ENCODE peak calls at places on chromosomes 11 and 22, in seven cellular contexts. One of them, this sample, is unnamed.

GRCh38 chr11:20596629-20597129 is 2.7 kb upstream of the SLC6A5 start:
- DNase-seq in posterior vena cava: no peak
- DNase-seq in right atrium auricular region: no peak
- DNase-seq in Daoy: peak
- DNase-seq in CD8-positive, alpha-beta memory T cell: no peak
- DNase-seq in stimulated activated CD4-positive, alpha-beta T cell treated with anti-CD3 and anti-CD28 coated beads, Interleukin-2, amount 100 ng/mL, for 48 hours: no peak
- DNase-seq in anterior cingulate cortex: no peak
- DNase-seq in this sample: no peak

GRCh38 chr11:68009391-68010000 is 631 bp upstream of the ALDH3B1 start:
- DNase-seq in posterior vena cava: no peak
- DNase-seq in right atrium auricular region: no peak
- DNase-seq in Daoy: no peak
- DNase-seq in CD8-positive, alpha-beta memory T cell: no peak
- DNase-seq in stimulated activated CD4-positive, alpha-beta T cell treated with anti-CD3 and anti-CD28 coated beads, Interleukin-2, amount 100 ng/mL, for 48 hours: no peak
- DNase-seq in anterior cingulate cortex: no peak
- DNase-seq in this sample: peak

GRCh38 chr11:119101367-119101758 is 290 bp downstream of the DPAGT1 start:
- DNase-seq in posterior vena cava: no peak
- DNase-seq in right atrium auricular region: no peak
- DNase-seq in Daoy: peak
- DNase-seq in CD8-positive, alpha-beta memory T cell: no peak
- DNase-seq in stimulated activated CD4-positive, alpha-beta T cell treated with anti-CD3 and anti-CD28 coated beads, Interleukin-2, amount 100 ng/mL, for 48 hours: peak
- DNase-seq in anterior cingulate cortex: no peak
- DNase-seq in this sample: no peak

GRCh38 chr11:61129608-61130523 is 27.6 kb downstream of the CD5 start:
- DNase-seq in posterior vena cava: peak
- DNase-seq in right atrium auricular region: peak
- DNase-seq in Daoy: peak
- DNase-seq in CD8-positive, alpha-beta memory T cell: peak
- DNase-seq in stimulated activated CD4-positive, alpha-beta T cell treated with anti-CD3 and anti-CD28 coated beads, Interleukin-2, amount 100 ng/mL, for 48 hours: peak
- DNase-seq in anterior cingulate cortex: no peak
- DNase-seq in this sample: peak

GRCh38 chr11:109641549-109641948 is 219.6 kb downstream of the C11orf87 start:
- DNase-seq in posterior vena cava: no peak
- DNase-seq in right atrium auricular region: no peak
- DNase-seq in Daoy: no peak
- DNase-seq in CD8-positive, alpha-beta memory T cell: no peak
- DNase-seq in stimulated activated CD4-positive, alpha-beta T cell treated with anti-CD3 and anti-CD28 coated beads, Interleukin-2, amount 100 ng/mL, for 48 hours: no peak
- DNase-seq in anterior cingulate cortex: no peak
- DNase-seq in this sample: peak

GRCh38 chr11:104668797-104669463 is 229.3 kb downstream of the CASP12 start:
- DNase-seq in posterior vena cava: no peak
- DNase-seq in right atrium auricular region: no peak
- DNase-seq in Daoy: no peak
- DNase-seq in CD8-positive, alpha-beta memory T cell: no peak
- DNase-seq in stimulated activated CD4-positive, alpha-beta T cell treated with anti-CD3 and anti-CD28 coated beads, Interleukin-2, amount 100 ng/mL, for 48 hours: no peak
- DNase-seq in anterior cingulate cortex: no peak
- DNase-seq in this sample: peak

GRCh38 chr22:43482310-43482625 is 70.5 kb downstream of the MPPED1 start:
- DNase-seq in posterior vena cava: no peak
- DNase-seq in right atrium auricular region: no peak
- DNase-seq in Daoy: no peak
- DNase-seq in CD8-positive, alpha-beta memory T cell: no peak
- DNase-seq in stimulated activated CD4-positive, alpha-beta T cell treated with anti-CD3 and anti-CD28 coated beads, Interleukin-2, amount 100 ng/mL, for 48 hours: no peak
- DNase-seq in anterior cingulate cortex: no peak
- DNase-seq in this sample: no peak

GRCh38 chr22:41021655-41022454 is 70.5 kb upstream of the EP300 start:
- DNase-seq in posterior vena cava: peak
- DNase-seq in right atrium auricular region: peak
- DNase-seq in Daoy: peak
- DNase-seq in CD8-positive, alpha-beta memory T cell: peak
- DNase-seq in stimulated activated CD4-positive, alpha-beta T cell treated with anti-CD3 and anti-CD28 coated beads, Interleukin-2, amount 100 ng/mL, for 48 hours: peak
- DNase-seq in anterior cingulate cortex: no peak
- DNase-seq in this sample: no peak

GRCh38 chr11:2538951-2539735 is 94.3 kb downstream of the KCNQ1 start:
- DNase-seq in posterior vena cava: peak
- DNase-seq in right atrium auricular region: no peak
- DNase-seq in Daoy: no peak
- DNase-seq in CD8-positive, alpha-beta memory T cell: no peak
- DNase-seq in stimulated activated CD4-positive, alpha-beta T cell treated with anti-CD3 and anti-CD28 coated beads, Interleukin-2, amount 100 ng/mL, for 48 hours: no peak
- DNase-seq in anterior cingulate cortex: no peak
- DNase-seq in this sample: no peak

GRCh38 chr11:103832762-103833161 is 203.7 kb upstream of the DDI1 start:
- DNase-seq in posterior vena cava: no peak
- DNase-seq in right atrium auricular region: no peak
- DNase-seq in Daoy: no peak
- DNase-seq in CD8-positive, alpha-beta memory T cell: no peak
- DNase-seq in stimulated activated CD4-positive, alpha-beta T cell treated with anti-CD3 and anti-CD28 coated beads, Interleukin-2, amount 100 ng/mL, for 48 hours: no peak
- DNase-seq in anterior cingulate cortex: no peak
- DNase-seq in this sample: peak

GRCh38 chr22:40385041-40385782 is 14.8 kb downstream of the SGSM3 start:
- DNase-seq in posterior vena cava: no peak
- DNase-seq in right atrium auricular region: no peak
- DNase-seq in Daoy: no peak
- DNase-seq in CD8-positive, alpha-beta memory T cell: no peak
- DNase-seq in stimulated activated CD4-positive, alpha-beta T cell treated with anti-CD3 and anti-CD28 coated beads, Interleukin-2, amount 100 ng/mL, for 48 hours: no peak
- DNase-seq in anterior cingulate cortex: no peak
- DNase-seq in this sample: no peak

GRCh38 chr11:64924910-64925284 is 408 bp downstream of the PPP2R5B start:
- DNase-seq in posterior vena cava: no peak
- DNase-seq in right atrium auricular region: no peak
- DNase-seq in Daoy: no peak
- DNase-seq in CD8-positive, alpha-beta memory T cell: no peak
- DNase-seq in stimulated activated CD4-positive, alpha-beta T cell treated with anti-CD3 and anti-CD28 coated beads, Interleukin-2, amount 100 ng/mL, for 48 hours: no peak
- DNase-seq in anterior cingulate cortex: no peak
- DNase-seq in this sample: no peak

GRCh38 chr11:123137496-123138270 is 57.4 kb downstream of the CLMP start:
- DNase-seq in posterior vena cava: peak
- DNase-seq in right atrium auricular region: peak
- DNase-seq in Daoy: peak
- DNase-seq in CD8-positive, alpha-beta memory T cell: no peak
- DNase-seq in stimulated activated CD4-positive, alpha-beta T cell treated with anti-CD3 and anti-CD28 coated beads, Interleukin-2, amount 100 ng/mL, for 48 hours: no peak
- DNase-seq in anterior cingulate cortex: no peak
- DNase-seq in this sample: no peak

GRCh38 chr11:118911880-118912741 is 13.6 kb downstream of the BCL9L start:
- DNase-seq in posterior vena cava: peak
- DNase-seq in right atrium auricular region: peak
- DNase-seq in Daoy: peak
- DNase-seq in CD8-positive, alpha-beta memory T cell: peak
- DNase-seq in stimulated activated CD4-positive, alpha-beta T cell treated with anti-CD3 and anti-CD28 coated beads, Interleukin-2, amount 100 ng/mL, for 48 hours: peak
- DNase-seq in anterior cingulate cortex: no peak
- DNase-seq in this sample: peak

GRCh38 chr11:9796854-9797253 is 133.0 kb downstream of the SWAP70 start:
- DNase-seq in posterior vena cava: no peak
- DNase-seq in right atrium auricular region: no peak
- DNase-seq in Daoy: no peak
- DNase-seq in CD8-positive, alpha-beta memory T cell: no peak
- DNase-seq in stimulated activated CD4-positive, alpha-beta T cell treated with anti-CD3 and anti-CD28 coated beads, Interleukin-2, amount 100 ng/mL, for 48 hours: no peak
- DNase-seq in anterior cingulate cortex: no peak
- DNase-seq in this sample: no peak

GRCh38 chr11:2293396-2294339 is 8.1 kb downstream of the C11orf21 start:
- DNase-seq in posterior vena cava: peak
- DNase-seq in right atrium auricular region: peak
- DNase-seq in Daoy: no peak
- DNase-seq in CD8-positive, alpha-beta memory T cell: no peak
- DNase-seq in stimulated activated CD4-positive, alpha-beta T cell treated with anti-CD3 and anti-CD28 coated beads, Interleukin-2, amount 100 ng/mL, for 48 hours: no peak
- DNase-seq in anterior cingulate cortex: no peak
- DNase-seq in this sample: no peak

This sample was measured in HT1080.